ENCODE peak calls at places on chromosomes 2 and 18, in seven cellular contexts. Q is hepatocyte, T is uterus, V is DND-41, E is left ventricle myocardium inferior, U is Panc1, B is thyroid gland. L is an unnamed sample.
A peak's percentile ranks its signal among the peaks of the same experiment; 100 is the strongest.

GRCh38 chr2:197073701-197074433 is 147.4 kb upstream of the PGAP1 start:
- DNase-seq in Q (no peak), T (peak; percentile 29), V (peak; percentile 29), E (peak; percentile 81), U (no peak), B (peak; percentile 25), L (peak; percentile 63)

GRCh38 chr2:32699151-32699550 is 71.3 kb downstream of the TTC27 start:
- DNase-seq in Q (no peak), T (no peak), V (no peak), E (no peak), U (no peak), B (no peak), L (no peak)

GRCh38 chr2:200687938-200688920 is 102.4 kb downstream of the AOX1 start:
- DNase-seq in Q (no peak), T (no peak), V (no peak), E (no peak), U (no peak), B (no peak), L (no peak)

GRCh38 chr18:13598591-13598990 is 127.8 kb downstream of the FAM210A start:
- DNase-seq in Q (no peak), T (no peak), V (no peak), E (no peak), U (no peak), B (no peak), L (no peak)

GRCh38 chr18:697771-698170 is 14.7 kb downstream of the ENOSF1 start:
- DNase-seq in Q (no peak), T (no peak), V (no peak), E (no peak), U (no peak), B (peak; percentile 82), L (no peak)

GRCh38 chr2:160425794-160426193 is 67.8 kb downstream of the RBMS1 start:
- DNase-seq in Q (no peak), T (no peak), V (no peak), E (no peak), U (no peak), B (no peak), L (no peak)

GRCh38 chr2:85457043-85457442 is 38.5 kb downstream of the SH2D6 start:
- DNase-seq in Q (no peak), T (no peak), V (no peak), E (no peak), U (no peak), B (no peak), L (no peak)

GRCh38 chr2:135494503-135494902 is 36.5 kb downstream of the ZRANB3 start:
- DNase-seq in Q (no peak), T (no peak), V (no peak), E (no peak), U (no peak), B (no peak), L (no peak)

GRCh38 chr2:236656166-236656565 is 86.5 kb downstream of the ACKR3 start:
- DNase-seq in Q (no peak), T (no peak), V (no peak), E (no peak), U (no peak), B (no peak), L (no peak)

GRCh38 chr2:53880756-53881155 is 21.0 kb upstream of the GPR75 start:
- DNase-seq in Q (no peak), T (no peak), V (no peak), E (no peak), U (no peak), B (no peak), L (no peak)

GRCh38 chr2:37742286-37742685 is 70.8 kb upstream of the CDC42EP3 start:
- DNase-seq in Q (no peak), T (no peak), V (no peak), E (no peak), U (no peak), B (no peak), L (no peak)

GRCh38 chr2:42458396-42458795 is 35.4 kb downstream of the KCNG3 start:
- DNase-seq in Q (no peak), T (no peak), V (no peak), E (no peak), U (no peak), B (no peak), L (no peak)

GRCh38 chr2:201831469-201831868 is 25.1 kb downstream of the CDK15 start:
- DNase-seq in Q (no peak), T (no peak), V (no peak), E (no peak), U (no peak), B (no peak), L (no peak)

GRCh38 chr2:20223345-20224190 is 1.4 kb downstream of the SDC1 start:
- DNase-seq in Q (peak; percentile 76), T (peak; percentile 39), V (no peak), E (no peak), U (no peak), B (peak; percentile 70), L (no peak)

GRCh38 chr2:20226152-20226545 is 1.2 kb upstream of the SDC1 start:
- DNase-seq in Q (no peak), T (no peak), V (no peak), E (no peak), U (no peak), B (peak; percentile 3), L (no peak)

GRCh38 chr2:20224191-20224715 is 677 bp downstream of the SDC1 start:
- DNase-seq in Q (peak; percentile 64), T (no peak), V (no peak), E (no peak), U (no peak), B (no peak), L (no peak)

GRCh38 chr2:20225294-20226151 is 593 bp upstream of the SDC1 start:
- DNase-seq in Q (peak; percentile 90), T (peak; percentile 51), V (no peak), E (peak; percentile 32), U (no peak), B (peak; percentile 90), L (peak; percentile 21)

GRCh38 chr2:20224716-20225293 is at the start of gene SDC1:
- DNase-seq in Q (peak; percentile 80), T (peak; percentile 45), V (no peak), E (no peak), U (no peak), B (peak; percentile 74), L (no peak)
- H3K27ac ChIP-seq in Q (peak within 1 kb of the TSS; percentile 97), T (peak within 1 kb of the TSS; percentile 7), V (no peak within 1 kb of the TSS), E (no peak within 1 kb of the TSS), U (peak within 1 kb of the TSS; percentile 82), B (peak within 1 kb of the TSS; percentile 86), L (no peak within 1 kb of the TSS)

GRCh38 chr2:121717529-121717928 is 19.1 kb downstream of the NIFK start:
- DNase-seq in Q (no peak), T (no peak), V (no peak), E (no peak), U (no peak), B (no peak), L (no peak)

GRCh38 chr2:121722479-121722878 is 14.2 kb downstream of the NIFK start:
- DNase-seq in Q (no peak), T (no peak), V (no peak), E (no peak), U (peak; percentile 71), B (no peak), L (peak; percentile 19)

GRCh38 chr2:121727332-121727731 is 9.3 kb downstream of the NIFK start:
- DNase-seq in Q (no peak), T (no peak), V (no peak), E (no peak), U (no peak), B (no peak), L (no peak)

GRCh38 chr2:121723316-121723715 is 13.4 kb downstream of the NIFK start:
- DNase-seq in Q (no peak), T (no peak), V (no peak), E (no peak), U (no peak), B (no peak), L (peak; percentile 13)

GRCh38 chr2:121721926-121722325 is 14.7 kb downstream of the NIFK start:
- DNase-seq in Q (no peak), T (no peak), V (no peak), E (no peak), U (peak; percentile 75), B (no peak), L (peak; percentile 25)
- H3K4me3 ChIP-seq in Q (no peak overlapping the region), T (no peak overlapping the region), V (no peak overlapping the region), E (no peak overlapping the region), U (no peak overlapping the region), B (no peak overlapping the region), L (no peak overlapping the region)

GRCh38 chr2:138239902-138240595 is 261.5 kb upstream of the SPOPL start:
- DNase-seq in Q (no peak), T (no peak), V (no peak), E (no peak), U (no peak), B (no peak), L (no peak)
- TF ChIP-seq CTCF in Q (no peak), T (no peak), V (no peak), E (no peak), U (no peak), B (no peak), L (no peak)

DNA sequence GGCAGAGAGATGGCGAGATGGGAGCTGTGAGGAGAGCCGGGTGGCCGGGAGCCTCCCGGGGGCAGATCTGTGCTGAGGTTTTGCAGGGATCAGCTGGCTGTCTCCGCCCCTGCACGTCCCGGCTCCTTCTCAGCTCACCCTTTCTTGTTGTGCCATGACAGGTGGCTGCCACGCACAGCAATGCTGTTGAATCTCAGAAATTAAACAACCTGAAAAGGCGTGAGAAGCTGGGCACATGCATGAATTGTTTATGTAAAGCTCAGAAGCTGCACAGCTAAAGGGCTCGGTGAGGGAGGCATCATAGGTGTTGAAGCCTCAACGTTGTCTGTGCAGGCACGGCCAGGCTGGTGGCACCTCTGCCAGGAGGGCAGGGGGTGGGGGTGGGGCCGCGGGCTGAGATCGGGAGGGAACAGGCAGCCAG is 858 bp upstream of the RTP5 start:
- DNase-seq in Q (no peak), T (no peak), V (no peak), E (peak; percentile 8), U (no peak), B (no peak), L (no peak)
- H3K27ac ChIP-seq in Q (no peak overlapping the region), T (no peak overlapping the region), V (peak overlapping the region; percentile 58), E (no peak overlapping the region), U (no peak overlapping the region), B (no peak overlapping the region), L (no peak overlapping the region)